ENCODE peak calls at places on chromosomes 4 and X, in four cellular contexts. One of them, this sample, is unnamed.
A peak's percentile ranks its signal among the peaks of the same experiment; 100 is the strongest.

GRCh38 chrX:3449287-3449686 is 102.8 kb upstream of the MXRA5 start:
- DNase-seq in CD4-positive, alpha-beta T cell: no peak
- DNase-seq in PC-3: no peak
- DNase-seq in body of pancreas: no peak
- DNase-seq in this sample: no peak

GRCh38 chrX:46588263-46588662 is 14.7 kb downstream of the CHST7 start:
- DNase-seq in CD4-positive, alpha-beta T cell: peak; percentile 20
- DNase-seq in PC-3: peak; percentile 22
- DNase-seq in body of pancreas: no peak
- DNase-seq in this sample: no peak

GRCh38 chrX:30713061-30713525 is 59.9 kb downstream of the GK start:
- DNase-seq in CD4-positive, alpha-beta T cell: peak; percentile 5
- DNase-seq in PC-3: peak; percentile 70
- DNase-seq in body of pancreas: peak; percentile 38
- DNase-seq in this sample: peak; percentile 27

GRCh38 chrX:129318375-129318774 is 204.9 kb downstream of the SMARCA1 start:
- DNase-seq in CD4-positive, alpha-beta T cell: no peak
- DNase-seq in PC-3: peak; percentile 37
- DNase-seq in body of pancreas: no peak
- DNase-seq in this sample: peak; percentile 4

GRCh38 chr4:143773998-143774898 is 73.8 kb upstream of the FREM3 start:
- DNase-seq in CD4-positive, alpha-beta T cell: no peak
- DNase-seq in PC-3: peak; percentile 78
- DNase-seq in body of pancreas: peak; percentile 26
- DNase-seq in this sample: peak; percentile 1

GRCh38 chr4:156672924-156673323 is 298.7 kb downstream of the PDGFC start:
- DNase-seq in CD4-positive, alpha-beta T cell: no peak
- DNase-seq in PC-3: peak; percentile 65
- DNase-seq in body of pancreas: no peak
- DNase-seq in this sample: no peak

GRCh38 chr4:34469518-34469917 is 1774.8 kb downstream of the ARAP2 start:
- DNase-seq in CD4-positive, alpha-beta T cell: no peak
- DNase-seq in PC-3: no peak
- DNase-seq in body of pancreas: no peak
- DNase-seq in this sample: no peak

GRCh38 chrX:148043456-148043855 is 62.3 kb downstream of the FMR1NB start:
- DNase-seq in CD4-positive, alpha-beta T cell: no peak
- DNase-seq in PC-3: peak; percentile 1
- DNase-seq in body of pancreas: no peak
- DNase-seq in this sample: no peak

GRCh38 chr4:1412376-1413220 is 6.4 kb upstream of the NKX1-1 start:
- DNase-seq in CD4-positive, alpha-beta T cell: no peak
- DNase-seq in PC-3: no peak
- DNase-seq in body of pancreas: no peak
- DNase-seq in this sample: no peak

GRCh38 chr4:106365613-106366012 is 3.0 kb downstream of the GIMD1 start:
- DNase-seq in CD4-positive, alpha-beta T cell: no peak
- DNase-seq in PC-3: peak; percentile 82
- DNase-seq in body of pancreas: no peak
- DNase-seq in this sample: peak; percentile 71

GRCh38 chr4:118969359-118969758 is 80.7 kb downstream of the SYNPO2 start:
- DNase-seq in CD4-positive, alpha-beta T cell: no peak
- DNase-seq in PC-3: peak; percentile 71
- DNase-seq in body of pancreas: peak; percentile 38
- DNase-seq in this sample: peak; percentile 49

GRCh38 chr4:173367285-173367684 is 3.5 kb upstream of the SAP30 start:
- DNase-seq in CD4-positive, alpha-beta T cell: no peak
- DNase-seq in PC-3: peak; percentile 53
- DNase-seq in body of pancreas: no peak
- DNase-seq in this sample: no peak

GRCh38 chrX:97740886-97741285 is 857.2 kb downstream of the RPA4 start:
- DNase-seq in CD4-positive, alpha-beta T cell: no peak
- DNase-seq in PC-3: peak; percentile 85
- DNase-seq in body of pancreas: no peak
- DNase-seq in this sample: no peak

GRCh38 chr4:155811171-155811570 is 52.4 kb downstream of the GUCY1B1 start:
- DNase-seq in CD4-positive, alpha-beta T cell: no peak
- DNase-seq in PC-3: no peak
- DNase-seq in body of pancreas: no peak
- DNase-seq in this sample: no peak

GRCh38 chrX:23764585-23764984 is 18.4 kb upstream of the SAT1 start:
- DNase-seq in CD4-positive, alpha-beta T cell: no peak
- DNase-seq in PC-3: no peak
- DNase-seq in body of pancreas: no peak
- DNase-seq in this sample: no peak

GRCh38 chr4:182257503-182257902 is 14.3 kb downstream of the TENM3 start:
- DNase-seq in CD4-positive, alpha-beta T cell: no peak
- DNase-seq in PC-3: no peak
- DNase-seq in body of pancreas: no peak
- DNase-seq in this sample: no peak

GRCh38 chr4:102344520-102344954 is 745 bp downstream of the SLC39A8 start:
- DNase-seq in CD4-positive, alpha-beta T cell: peak; percentile 70
- DNase-seq in PC-3: peak; percentile 52
- DNase-seq in body of pancreas: no peak
- DNase-seq in this sample: peak; percentile 61

GRCh38 chr4:158597879-158598596 is 73.6 kb downstream of the C4orf46 start:
- DNase-seq in CD4-positive, alpha-beta T cell: no peak
- DNase-seq in PC-3: no peak
- DNase-seq in body of pancreas: no peak
- DNase-seq in this sample: no peak

GRCh38 chr4:83216856-83217683 is 67.5 kb downstream of the COQ2 start:
- DNase-seq in CD4-positive, alpha-beta T cell: no peak
- DNase-seq in PC-3: no peak
- DNase-seq in body of pancreas: no peak
- DNase-seq in this sample: no peak

GRCh38 chr4:171857302-171858005 is 44.2 kb downstream of the GALNTL6 start:
- DNase-seq in CD4-positive, alpha-beta T cell: no peak
- DNase-seq in PC-3: no peak
- DNase-seq in body of pancreas: no peak
- DNase-seq in this sample: no peak

GRCh38 chr4:95511477-95511876 is 37.3 kb downstream of the UNC5C start:
- DNase-seq in CD4-positive, alpha-beta T cell: no peak
- DNase-seq in PC-3: no peak
- DNase-seq in body of pancreas: no peak
- DNase-seq in this sample: no peak

GRCh38 chr4:95513022-95513421 is 35.8 kb downstream of the UNC5C start:
- DNase-seq in CD4-positive, alpha-beta T cell: no peak
- DNase-seq in PC-3: no peak
- DNase-seq in body of pancreas: no peak
- DNase-seq in this sample: no peak

GRCh38 chr4:95517799-95518198 is 31.0 kb downstream of the UNC5C start:
- DNase-seq in CD4-positive, alpha-beta T cell: no peak
- DNase-seq in PC-3: no peak
- DNase-seq in body of pancreas: no peak
- DNase-seq in this sample: no peak

GRCh38 chr4:95510877-95511276 is 37.9 kb downstream of the UNC5C start:
- DNase-seq in CD4-positive, alpha-beta T cell: no peak
- DNase-seq in PC-3: peak; percentile 11
- DNase-seq in body of pancreas: no peak
- DNase-seq in this sample: peak; percentile 47

GRCh38 chr4:95516528-95517011 is 32.2 kb downstream of the UNC5C start:
- DNase-seq in CD4-positive, alpha-beta T cell: no peak
- DNase-seq in PC-3: no peak
- DNase-seq in body of pancreas: no peak
- DNase-seq in this sample: no peak
- H3K27ac ChIP-seq in CD4-positive, alpha-beta T cell: no peak overlapping the region
- H3K27ac ChIP-seq in PC-3: no peak overlapping the region
- H3K27ac ChIP-seq in body of pancreas: no peak overlapping the region
- H3K27ac ChIP-seq in this sample: no peak overlapping the region

GRCh38 chr4:2962099-2962455 is 1.1 kb downstream of the NOP14 start:
- DNase-seq in CD4-positive, alpha-beta T cell: no peak
- DNase-seq in PC-3: no peak
- DNase-seq in body of pancreas: no peak
- DNase-seq in this sample: no peak
- TF ChIP-seq CTCF in CD4-positive, alpha-beta T cell: no peak
- TF ChIP-seq CTCF in PC-3: no peak
- TF ChIP-seq CTCF in body of pancreas: no peak
- TF ChIP-seq CTCF in this sample: peak; percentile 24

DNA sequence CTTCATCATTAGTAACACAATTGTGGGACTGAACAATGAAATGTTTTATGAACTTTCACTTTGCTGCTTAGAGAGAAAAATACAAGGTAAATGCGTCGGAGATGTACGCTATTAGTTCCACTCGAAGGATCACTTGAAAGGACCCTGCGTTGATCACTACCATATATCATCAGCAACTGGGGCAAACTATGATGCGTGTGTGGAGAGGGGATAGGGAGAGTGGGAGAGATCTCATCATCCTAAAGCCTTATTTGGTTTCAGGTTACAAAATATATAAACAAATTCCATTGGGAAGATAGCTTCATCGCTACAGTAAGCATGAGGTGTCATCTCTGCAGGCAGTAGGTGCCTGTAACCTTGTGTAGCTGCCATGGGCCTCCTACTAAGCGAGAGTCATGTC is 19.6 kb upstream of the SLC25A4 start:
- DNase-seq in CD4-positive, alpha-beta T cell: no peak
- DNase-seq in PC-3: no peak
- DNase-seq in body of pancreas: no peak
- DNase-seq in this sample: no peak
- H3K27ac ChIP-seq in CD4-positive, alpha-beta T cell: no peak overlapping the region
- H3K27ac ChIP-seq in PC-3: no peak overlapping the region
- H3K27ac ChIP-seq in body of pancreas: no peak overlapping the region
- H3K27ac ChIP-seq in this sample: no peak overlapping the region

GRCh38 chr4:69617083-69617694 is 22.3 kb downstream of the UGT2A2 start:
- DNase-seq in CD4-positive, alpha-beta T cell: no peak
- DNase-seq in PC-3: peak; percentile 76
- DNase-seq in body of pancreas: no peak
- DNase-seq in this sample: peak; percentile 38
- TF ChIP-seq CTCF in CD4-positive, alpha-beta T cell: no peak
- TF ChIP-seq CTCF in PC-3: peak; percentile 83
- TF ChIP-seq CTCF in body of pancreas: peak; percentile 55
- TF ChIP-seq CTCF in this sample: peak; percentile 65

GRCh38 chr4:7904942-7905341 is 34.7 kb downstream of the AFAP1 start:
- DNase-seq in CD4-positive, alpha-beta T cell: no peak
- DNase-seq in PC-3: no peak
- DNase-seq in body of pancreas: no peak
- DNase-seq in this sample: no peak

GRCh38 chr4:7905461-7905915 is 34.2 kb downstream of the AFAP1 start:
- DNase-seq in CD4-positive, alpha-beta T cell: no peak
- DNase-seq in PC-3: no peak
- DNase-seq in body of pancreas: no peak
- DNase-seq in this sample: no peak

GRCh38 chr4:7904108-7904516 is 35.5 kb downstream of the AFAP1 start:
- DNase-seq in CD4-positive, alpha-beta T cell: no peak
- DNase-seq in PC-3: no peak
- DNase-seq in body of pancreas: no peak
- DNase-seq in this sample: no peak

GRCh38 chr4:7907142-7907541 is 32.5 kb downstream of the AFAP1 start:
- DNase-seq in CD4-positive, alpha-beta T cell: no peak
- DNase-seq in PC-3: no peak
- DNase-seq in body of pancreas: no peak
- DNase-seq in this sample: no peak

GRCh38 chr4:7906171-7906581 is 33.5 kb downstream of the AFAP1 start:
- DNase-seq in CD4-positive, alpha-beta T cell: no peak
- DNase-seq in PC-3: no peak
- DNase-seq in body of pancreas: no peak
- DNase-seq in this sample: no peak
- H3K27ac ChIP-seq in CD4-positive, alpha-beta T cell: no peak overlapping the region
- H3K27ac ChIP-seq in PC-3: no peak overlapping the region
- H3K27ac ChIP-seq in body of pancreas: no peak overlapping the region
- H3K27ac ChIP-seq in this sample: peak overlapping the region; percentile 68

DNA sequence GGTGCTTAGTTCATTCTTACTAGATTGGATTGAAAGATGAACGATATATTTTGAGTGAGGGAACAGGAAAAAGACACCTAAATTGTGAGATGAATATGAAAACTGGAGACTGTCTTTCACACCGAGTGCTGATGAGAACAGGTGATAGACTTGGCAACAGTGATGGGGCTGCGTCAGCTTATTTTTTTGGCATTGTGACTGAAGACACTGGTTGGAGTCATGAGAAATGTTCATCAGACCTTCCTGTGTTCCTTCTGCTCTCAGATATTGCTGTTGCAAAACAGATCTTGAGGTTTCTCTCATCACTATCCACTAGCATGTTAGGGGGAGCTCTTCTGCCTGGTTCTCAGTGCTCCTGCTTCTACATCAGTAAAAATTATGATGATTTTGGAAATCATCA is 124.2 kb upstream of the KCNIP4 start:
- DNase-seq in CD4-positive, alpha-beta T cell: no peak
- DNase-seq in PC-3: no peak
- DNase-seq in body of pancreas: no peak
- DNase-seq in this sample: no peak
- TF ChIP-seq CTCF in CD4-positive, alpha-beta T cell: no peak
- TF ChIP-seq CTCF in PC-3: no peak
- TF ChIP-seq CTCF in body of pancreas: no peak
- TF ChIP-seq CTCF in this sample: no peak

DNA sequence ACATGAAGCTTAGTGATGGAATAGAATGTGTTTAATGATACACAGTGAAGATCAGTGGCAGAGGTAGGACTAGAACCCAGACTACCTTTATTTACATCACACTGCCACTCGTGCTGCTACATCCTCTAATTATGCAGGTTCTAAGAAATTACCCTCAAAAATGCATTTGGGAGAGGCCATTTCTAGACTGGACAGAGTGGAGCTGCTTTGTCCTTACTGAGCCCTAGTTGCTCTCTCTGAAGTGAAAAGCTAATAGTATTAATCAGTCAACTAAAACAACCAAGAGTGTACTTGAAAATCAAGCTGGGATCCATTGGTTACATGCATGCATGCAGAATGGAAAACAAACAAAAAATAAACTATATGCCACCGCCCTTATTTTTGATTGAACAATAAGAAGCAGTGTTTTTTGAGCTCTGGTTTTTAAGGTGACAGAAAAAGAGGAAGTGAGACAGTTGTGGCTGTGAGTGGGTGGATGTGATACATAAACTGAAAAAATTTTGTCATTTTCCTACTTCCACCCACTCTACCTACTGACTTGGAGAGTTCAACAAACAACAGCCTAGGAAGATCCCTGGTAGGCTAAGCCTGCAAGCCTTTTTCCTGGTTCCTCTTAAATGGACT is 6.8 kb upstream of the VSIG4 start:
- DNase-seq in CD4-positive, alpha-beta T cell: no peak
- DNase-seq in PC-3: no peak
- DNase-seq in body of pancreas: no peak
- DNase-seq in this sample: no peak
- H3K27ac ChIP-seq in CD4-positive, alpha-beta T cell: no peak overlapping the region
- H3K27ac ChIP-seq in PC-3: no peak overlapping the region
- H3K27ac ChIP-seq in body of pancreas: no peak overlapping the region
- H3K27ac ChIP-seq in this sample: no peak overlapping the region

DNA sequence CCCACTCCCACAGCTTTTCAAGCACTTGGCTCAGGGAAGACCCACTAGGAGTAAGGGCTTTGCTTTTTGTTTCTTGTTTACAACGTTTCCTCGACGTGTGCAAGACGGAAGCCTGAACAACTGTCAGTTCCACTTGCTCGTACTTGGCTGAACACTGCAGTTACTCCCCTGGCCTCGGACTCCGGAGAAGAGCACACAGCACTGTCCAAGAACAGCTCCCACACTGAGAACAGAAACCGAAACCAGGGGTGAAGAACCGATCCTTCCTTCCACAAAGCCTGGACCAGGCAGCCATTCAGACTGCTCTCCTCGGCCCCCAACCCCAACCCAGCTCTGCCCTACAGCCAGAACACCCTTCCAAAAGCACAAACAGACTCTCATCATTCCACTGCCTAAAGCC is 25.5 kb downstream of the IRF2 start:
- DNase-seq in CD4-positive, alpha-beta T cell: no peak
- DNase-seq in PC-3: no peak
- DNase-seq in body of pancreas: peak; percentile 18
- DNase-seq in this sample: peak; percentile 25
- TF ChIP-seq CTCF in CD4-positive, alpha-beta T cell: no peak
- TF ChIP-seq CTCF in PC-3: no peak
- TF ChIP-seq CTCF in body of pancreas: no peak
- TF ChIP-seq CTCF in this sample: no peak